ENCODE peak calls at places on chromosomes 13 and 19, in ten cellular contexts. K, E, V, R, Q, B, P, S, Z and I are unnamed samples.
A peak's percentile ranks its signal among the peaks of the same experiment; 100 is the strongest.

GRCh38 chr13:99981115-99982020 is at the start of gene ZIC2:
- DNase-seq in Q (no peak), R (no peak), E (no peak), P (no peak), S (no peak), V (no peak), Z (no peak), B (no peak), K (peak; percentile 56), I (peak; percentile 96)

GRCh38 chr13:36706755-36707154 is 32.9 kb downstream of the SERTM1 start:
- DNase-seq in B (no peak), E (no peak), Z (no peak), Q (no peak), S (no peak), K (no peak), P (no peak), V (peak; percentile 67), R (no peak), I (no peak)

GRCh38 chr19:49677232-49677881 is at the start of gene PRMT1:
- DNase-seq in P (peak; percentile 35), R (no peak), V (no peak), K (peak; percentile 77), Z (no peak), Q (no peak), B (peak; percentile 68), E (no peak), S (peak; percentile 44), I (peak; percentile 73)

GRCh38 chr13:46307554-46307953 is 79.5 kb downstream of the RUBCNL start:
- DNase-seq in P (no peak), Z (no peak), Q (no peak), S (no peak), R (no peak), K (no peak), B (no peak), V (no peak), E (no peak), I (peak; percentile 63)

GRCh38 chr19:29003641-29004409 is 209.1 kb downstream of the UQCRFS1 start:
- DNase-seq in V (no peak), S (no peak), Z (no peak), B (no peak), E (no peak), P (no peak), K (no peak), Q (no peak), R (no peak), I (no peak)

GRCh38 chr19:11064831-11065303 is 24.4 kb upstream of the LDLR start:
- DNase-seq in P (no peak), S (no peak), B (peak; percentile 83), R (no peak), V (no peak), Q (no peak), Z (no peak), E (no peak), K (no peak), I (no peak)

GRCh38 chr19:46955114-46955812 is 64.4 kb upstream of the NPAS1 start:
- DNase-seq in V (peak; percentile 52), B (no peak), S (no peak), P (peak; percentile 27), Z (no peak), K (no peak), Q (no peak), R (no peak), E (no peak), I (peak; percentile 92)

GRCh38 chr13:31038834-31039552 is 106.5 kb downstream of the TEX26 start:
- DNase-seq in B (no peak), Q (no peak), P (no peak), S (no peak), R (no peak), E (peak; percentile 37), V (peak; percentile 44), Z (no peak), K (no peak), I (peak; percentile 86)

GRCh38 chr19:14002571-14003278 is 3.4 kb downstream of the RFX1 start:
- DNase-seq in S (no peak), Q (no peak), K (peak; percentile 40), E (no peak), Z (no peak), R (no peak), B (no peak), P (no peak), V (no peak), I (no peak)

GRCh38 chr13:109297628-109298027 is 488.8 kb downstream of the IRS2 start:
- DNase-seq in Q (no peak), V (peak; percentile 90), S (no peak), E (no peak), Z (no peak), R (no peak), K (no peak), P (no peak), B (no peak), I (no peak)

GRCh38 chr13:43786766-43787517 is at the start of gene ENOX1:
- DNase-seq in R (no peak), K (peak; percentile 87), Z (peak; percentile 23), P (no peak), Q (no peak), E (peak; percentile 53), S (peak; percentile 38), B (peak; percentile 44), V (peak; percentile 74), I (no peak)

GRCh38 chr13:106753241-106753640 is 185.3 kb upstream of the ARGLU1 start:
- DNase-seq in Z (peak; percentile 53), R (no peak), P (no peak), S (no peak), B (no peak), K (no peak), V (no peak), E (no peak), Q (no peak), I (no peak)

GRCh38 chr13:93925976-93926375 is 553.5 kb downstream of the DCT start:
- DNase-seq in B (no peak), E (no peak), V (no peak), S (no peak), Z (no peak), Q (no peak), R (no peak), K (no peak), P (no peak), I (no peak)

DNA sequence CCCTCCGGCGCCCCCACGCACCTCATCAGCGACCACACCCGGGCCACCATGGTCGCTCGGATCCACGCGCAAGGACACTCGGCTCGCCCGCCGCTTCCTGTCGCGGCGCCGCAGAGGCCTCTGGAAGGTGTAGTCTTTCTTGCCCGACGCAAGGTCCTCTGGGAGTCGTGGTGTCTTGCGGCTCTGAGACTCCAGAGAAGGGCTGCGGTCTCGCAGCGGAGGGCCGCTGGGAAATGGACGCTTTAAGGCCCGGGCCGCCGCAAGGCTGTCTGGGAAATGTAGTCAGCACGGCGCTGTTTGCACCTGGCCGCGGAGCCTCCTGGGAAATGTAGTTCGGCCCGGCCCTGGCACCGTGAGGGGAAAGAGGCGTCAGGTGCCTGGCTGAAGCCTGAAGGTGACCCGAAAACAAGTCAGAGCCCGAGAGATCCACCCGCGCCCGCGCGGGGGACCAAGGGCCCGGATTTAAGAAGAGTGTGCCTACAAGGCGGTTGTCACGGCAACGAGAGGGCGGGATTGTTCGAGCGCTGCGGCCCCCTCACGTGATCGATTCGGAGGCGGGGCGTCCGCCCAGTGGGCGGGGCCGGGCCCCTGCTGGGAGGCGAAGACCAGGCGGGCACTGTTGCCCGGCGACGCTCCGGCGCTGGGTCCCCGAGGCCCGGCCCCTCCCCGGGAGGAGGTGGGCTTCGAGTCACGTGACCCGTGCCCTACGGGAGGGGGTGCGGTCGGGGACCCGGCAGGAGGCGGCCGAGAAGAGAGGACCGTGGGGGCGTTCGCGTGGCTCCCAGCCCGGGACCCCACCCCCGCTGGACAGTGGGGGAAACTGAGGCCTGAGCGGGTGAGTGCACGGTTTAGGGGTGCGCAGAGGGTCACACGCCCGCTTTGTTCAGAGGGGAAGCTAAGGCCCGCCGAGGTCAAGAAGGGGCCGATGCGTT is at the start of the genes HSD11B1L and MICOS13:
- DNase-seq in K (peak; percentile 99), R (peak; percentile 98), P (peak; percentile 97), B (peak; percentile 99), S (peak; percentile 99), Q (peak; percentile 99), V (peak; percentile 98), Z (peak; percentile 99), E (peak; percentile 98), I (peak; percentile 97)
- TF ChIP-seq POLR2A in K (no peak), R (peak; percentile 24), P (peak; percentile 57), B (no peak), S (peak; percentile 43), Q (peak; percentile 46), V (peak; percentile 74), Z (no peak), E (peak; percentile 82), I (peak; percentile 60)

DNA sequence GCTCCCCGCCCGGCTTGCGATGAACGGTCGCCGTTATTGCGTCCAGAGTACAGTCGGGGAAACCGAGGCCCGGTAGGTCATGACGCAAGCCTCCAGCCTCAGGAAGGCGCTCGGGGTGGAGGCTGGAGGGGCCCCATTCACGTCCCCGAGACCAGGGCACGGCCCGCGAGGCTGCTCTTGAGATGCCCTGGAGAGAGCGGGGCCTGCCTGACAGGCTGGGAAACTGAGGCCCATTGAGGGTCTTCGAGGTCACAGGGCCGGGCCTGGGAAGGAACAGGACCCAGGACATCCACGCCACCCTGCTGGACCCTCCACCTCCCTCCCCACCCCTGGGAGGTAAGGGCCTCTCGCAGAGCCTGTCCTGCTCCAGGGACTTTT is 367 bp downstream of the NDUFS7 start:
- DNase-seq in R (no peak), E (no peak), Q (no peak), B (no peak), Z (no peak), K (peak; percentile 69), S (no peak), V (no peak), P (no peak), I (no peak)
- TF ChIP-seq POLR2A in R (no peak), E (no peak), Q (no peak), B (no peak), Z (no peak), K (no peak), S (no peak), V (no peak), P (no peak), I (no peak)

DNA sequence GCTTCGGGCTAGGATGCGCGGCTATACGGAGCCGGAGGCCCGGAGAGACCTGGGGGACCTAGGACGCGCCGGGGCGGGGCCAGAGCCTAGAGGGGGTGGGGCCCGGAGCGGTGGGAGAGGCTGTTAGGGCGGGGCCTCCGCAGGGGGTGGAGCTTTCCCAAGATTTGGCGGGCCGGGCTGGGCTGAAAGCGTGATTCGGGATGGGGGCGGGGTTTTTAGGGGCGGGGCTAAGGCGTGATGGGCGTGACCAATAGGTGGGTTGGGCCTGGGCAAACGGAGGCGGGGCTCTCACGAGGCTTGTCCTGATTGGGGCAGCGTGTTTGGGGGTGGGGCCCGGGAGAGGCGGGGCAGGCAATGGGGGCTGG is 439 bp downstream of the RAB11B start:
- DNase-seq in E (peak; percentile 86), Q (peak; percentile 97), P (peak; percentile 81), B (peak; percentile 99), R (peak; percentile 98), K (peak; percentile 98), V (peak; percentile 89), Z (peak; percentile 96), S (peak; percentile 97), I (peak; percentile 98)
- TF ChIP-seq POLR2A in E (peak; percentile 4), Q (no peak), P (peak; percentile 8), B (no peak), R (no peak), K (no peak), V (no peak), Z (no peak), S (peak; percentile 34), I (peak; percentile 74)

DNA sequence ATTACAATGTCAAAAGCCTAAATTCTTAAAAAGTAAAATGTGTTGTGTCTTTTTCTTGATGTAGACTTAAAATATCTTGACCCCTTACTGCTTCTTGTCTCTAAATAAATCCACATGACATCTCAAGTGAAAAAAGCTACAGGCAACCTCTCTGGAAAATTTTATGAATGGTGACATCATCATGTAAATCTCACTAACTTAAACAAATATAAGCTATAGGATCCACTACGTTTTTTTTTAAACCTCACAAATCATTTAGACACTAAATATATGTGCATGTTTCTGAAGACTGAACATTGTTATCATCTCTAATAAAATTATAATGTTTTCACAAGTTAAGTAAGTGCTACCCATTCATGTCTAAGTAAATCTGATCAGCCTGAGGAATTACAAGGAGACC is 793.7 kb upstream of the PRR20A start:
- DNase-seq in E (no peak), R (no peak), V (no peak), K (no peak), B (no peak), S (no peak), P (no peak), Q (no peak), Z (no peak), I (no peak)
- TF ChIP-seq POLR2A in E (no peak), R (no peak), V (no peak), K (no peak), B (no peak), S (no peak), P (no peak), Q (no peak), Z (no peak), I (no peak)